ENCODE peak calls at places on chromosomes 4 and X, in eight cellular contexts. B is AG10803; J is AG09309; T is astrocyte of the spinal cord; H is hippocampal formation; A is hypothalamus; U is GM13977; N is stimulated activated CD8-positive, alpha-beta memory T cell treated with anti-CD3 and anti-CD28 coated beads, Interleukin-4, amount 100 ng/mL, for 24 hours. E is an unnamed sample.

GRCh38 chrX:129540068-129540653 is at the start of gene OCRL:
- DNase-seq in B (peak), J (no peak), T (peak), H (peak), A (peak), U (peak), N (peak), E (peak)

GRCh38 chr4:41784191-41784979 is 35.9 kb upstream of the PHOX2B start:
- DNase-seq in B (no peak), J (no peak), T (no peak), H (no peak), A (no peak), U (no peak), N (no peak), E (no peak)

GRCh38 chrX:136468391-136469103 is 19.2 kb upstream of the BRS3 start:
- DNase-seq in B (no peak), J (no peak), T (no peak), H (no peak), A (no peak), U (no peak), N (no peak), E (no peak)

GRCh38 chrX:140572724-140573123 is 67.9 kb upstream of the SOX3 start:
- DNase-seq in B (peak), J (no peak), T (peak), H (peak), A (no peak), U (peak), N (no peak), E (peak)

GRCh38 chr4:160523236-160523635 is 1420.4 kb downstream of the RAPGEF2 start:
- DNase-seq in B (no peak), J (no peak), T (peak), H (no peak), A (no peak), U (no peak), N (no peak), E (no peak)

GRCh38 chr4:6942238-6942800 is 32.7 kb downstream of the TBC1D14 start:
- DNase-seq in B (peak), J (peak), T (peak), H (no peak), A (no peak), U (peak), N (peak), E (peak)

GRCh38 chr4:955161-955921 is 18.0 kb downstream of the DGKQ start:
- DNase-seq in B (no peak), J (no peak), T (no peak), H (no peak), A (no peak), U (no peak), N (no peak), E (no peak)

GRCh38 chrX:125101971-125102750 is 217.5 kb upstream of the TEX13C start:
- DNase-seq in B (no peak), J (no peak), T (no peak), H (peak), A (no peak), U (no peak), N (no peak), E (no peak)

GRCh38 chr4:105758958-105759357 is 50.4 kb downstream of the GSTCD start:
- DNase-seq in B (no peak), J (no peak), T (no peak), H (no peak), A (no peak), U (no peak), N (no peak), E (peak)

GRCh38 chr4:7630559-7631287 is 196.0 kb upstream of the PSAPL1 start:
- DNase-seq in B (peak), J (peak), T (peak), H (peak), A (no peak), U (no peak), N (no peak), E (peak)

GRCh38 chr4:23169598-23170311 is 477.0 kb downstream of the GBA3 start:
- DNase-seq in B (no peak), J (no peak), T (no peak), H (no peak), A (no peak), U (no peak), N (no peak), E (no peak)

GRCh38 chrX:75655627-75656026 is 129.4 kb downstream of the MAGEE2 start:
- DNase-seq in B (no peak), J (no peak), T (no peak), H (no peak), A (no peak), U (no peak), N (no peak), E (no peak)

GRCh38 chr4:82865592-82865991 is 25.4 kb downstream of the SEC31A start:
- DNase-seq in B (peak), J (peak), T (peak), H (no peak), A (no peak), U (no peak), N (no peak), E (peak)

GRCh38 chr4:121380448-121381147 is at the start of gene QRFPR:
- DNase-seq in B (no peak), J (no peak), T (peak), H (no peak), A (no peak), U (no peak), N (no peak), E (no peak)

GRCh38 chrX:113059714-113060113 is 219.1 kb upstream of the AMOT start:
- DNase-seq in B (no peak), J (no peak), T (no peak), H (no peak), A (no peak), U (no peak), N (no peak), E (peak)

GRCh38 chrX:20361081-20361889 is 94.6 kb upstream of the RPS6KA3 start:
- DNase-seq in B (peak), J (no peak), T (no peak), H (no peak), A (no peak), U (no peak), N (no peak), E (peak)

GRCh38 chr4:81684357-81684756 is 212.7 kb upstream of the RASGEF1B start:
- DNase-seq in B (no peak), J (no peak), T (no peak), H (no peak), A (no peak), U (no peak), N (no peak), E (no peak)

GRCh38 chr4:176188654-176189053 is 6.7 kb downstream of the SPATA4 start:
- DNase-seq in B (peak), J (no peak), T (no peak), H (no peak), A (no peak), U (no peak), N (no peak), E (no peak)

GRCh38 chr4:69088473-69088872 is 7.8 kb upstream of the UGT2B7 start:
- DNase-seq in B (no peak), J (no peak), T (no peak), H (no peak), A (no peak), U (no peak), N (no peak), E (no peak)

GRCh38 chr4:26176621-26177121 is 144.1 kb upstream of the RBPJ start:
- DNase-seq in B (peak), J (no peak), T (peak), H (no peak), A (no peak), U (no peak), N (no peak), E (peak)

GRCh38 chrX:103175944-103176753 is 38.8 kb upstream of the BEX4 start:
- DNase-seq in B (peak), J (no peak), T (peak), H (peak), A (no peak), U (peak), N (peak), E (peak)